ENCODE peak calls at places on chromosomes 6 and 20, in five cellular contexts. Y, X, Z, E and W are unnamed samples.
A peak's percentile ranks its signal among the peaks of the same experiment; 100 is the strongest.

GRCh38 chr6:54112171-54112650 is 968 bp downstream of the MLIP start:
- DNase-seq in Z (no peak), E (no peak), Y (peak; percentile 91), X (no peak), W (no peak)

GRCh38 chr6:40244684-40245083 is 310.4 kb upstream of the MOCS1 start:
- DNase-seq in Y (no peak), X (no peak), E (no peak), Z (no peak), W (no peak)

GRCh38 chr6:69303382-69303781 is 493.4 kb downstream of the LMBRD1 start:
- DNase-seq in Z (no peak), Y (no peak), E (no peak), X (no peak), W (no peak)

GRCh38 chr6:113461153-113461897 is 395.8 kb upstream of the MARCKS start:
- DNase-seq in Y (peak; percentile 19), Z (no peak), X (no peak), E (no peak), W (no peak)

GRCh38 chr6:95159557-95159956 is 417.8 kb upstream of the MANEA start:
- DNase-seq in Z (no peak), X (no peak), E (no peak), Y (no peak), W (no peak)

GRCh38 chr6:81772741-81773140 is 20.3 kb upstream of the TENT5A start:
- DNase-seq in Z (no peak), X (peak; percentile 31), E (no peak), Y (no peak), W (no peak)

GRCh38 chr6:122789078-122789861 is at the start of gene SMPDL3A:
- DNase-seq in Z (no peak), E (peak; percentile 81), X (peak; percentile 96), Y (peak; percentile 77), W (no peak)

GRCh38 chr6:5677219-5678000 is 329.3 kb downstream of the NRN1 start:
- DNase-seq in X (no peak), Y (no peak), E (no peak), Z (no peak), W (no peak)

GRCh38 chr6:21022343-21023107 is 488.3 kb downstream of the CDKAL1 start:
- DNase-seq in Y (peak; percentile 92), E (peak; percentile 23), Z (no peak), X (peak; percentile 78), W (no peak)

GRCh38 chr6:154522576-154522975 is 12.1 kb upstream of the CNKSR3 start:
- DNase-seq in X (no peak), Y (no peak), Z (no peak), E (no peak), W (no peak)

GRCh38 chr6:27161946-27162603 is 85.4 kb upstream of the PRSS16 start:
- DNase-seq in Y (peak; percentile 68), Z (no peak), X (peak; percentile 74), E (no peak), W (no peak)

GRCh38 chr20:43767686-43768474 is 41.1 kb upstream of the GTSF1L start:
- DNase-seq in X (peak; percentile 33), E (no peak), Y (no peak), Z (no peak), W (no peak)

GRCh38 chr20:47464380-47465101 is 37.1 kb upstream of the NCOA3 start:
- DNase-seq in Z (no peak), Y (peak; percentile 94), X (peak; percentile 99), E (no peak), W (no peak)

GRCh38 chr6:168314948-168315347 is 4.6 kb downstream of the DACT2 start:
- DNase-seq in Z (no peak), E (no peak), Y (no peak), X (no peak), W (no peak)

GRCh38 chr6:170066679-170067078 is 224.2 kb downstream of the DLL1 start:
- DNase-seq in E (no peak), Y (no peak), X (no peak), Z (no peak), W (no peak)

GRCh38 chr20:38307371-38308046 is 3.6 kb downstream of the BPI start:
- DNase-seq in X (peak; percentile 63), Y (no peak), Z (no peak), E (no peak), W (no peak)

GRCh38 chr20:50646483-50646996 is 44.8 kb downstream of the RIPOR3 start:
- DNase-seq in Z (no peak), X (peak; percentile 88), E (no peak), Y (no peak), W (no peak)

GRCh38 chr6:9523462-9523861 is 891.4 kb downstream of the TFAP2A start:
- DNase-seq in Z (no peak), X (peak; percentile 89), Y (peak; percentile 64), E (no peak), W (no peak)

GRCh38 chr20:33477386-33478234 is 12.3 kb upstream of the CBFA2T2 start:
- DNase-seq in Z (no peak), X (no peak), Y (no peak), E (no peak), W (no peak)

GRCh38 chr20:51346686-51347485 is 195.6 kb downstream of the NFATC2 start:
- DNase-seq in Y (no peak), Z (no peak), X (peak; percentile 59), E (no peak), W (no peak)

GRCh38 chr6:3725145-3726015 is 26.1 kb downstream of the PXDC1 start:
- DNase-seq in E (no peak), X (no peak), Z (no peak), Y (no peak), W (no peak)

GRCh38 chr20:34574861-34575260 is 16.3 kb downstream of the MAP1LC3A start:
- DNase-seq in X (no peak), Y (no peak), E (no peak), Z (no peak), W (no peak)

GRCh38 chr6:107801195-107801594 is 22.9 kb downstream of the SCML4 start:
- DNase-seq in Y (no peak), X (no peak), E (no peak), Z (no peak), W (no peak)

GRCh38 chr20:60820918-60821317 is 431.1 kb upstream of the CDH4 start:
- DNase-seq in X (no peak), E (no peak), Y (no peak), Z (no peak), W (no peak)

GRCh38 chr6:119310486-119311036 is 39.0 kb downstream of the MAN1A1 start:
- DNase-seq in Z (no peak), Y (peak; percentile 62), E (no peak), X (peak; percentile 29), W (no peak)
- H3K4me1 ChIP-seq in Z (peaks cover 7% of the 10 kb centered on the region), Y (peaks cover 20% of the 10 kb centered on the region), E (peaks cover 10% of the 10 kb centered on the region), X (peaks cover 3% of the 10 kb centered on the region), W (peaks cover 31% of the 10 kb centered on the region)

DNA sequence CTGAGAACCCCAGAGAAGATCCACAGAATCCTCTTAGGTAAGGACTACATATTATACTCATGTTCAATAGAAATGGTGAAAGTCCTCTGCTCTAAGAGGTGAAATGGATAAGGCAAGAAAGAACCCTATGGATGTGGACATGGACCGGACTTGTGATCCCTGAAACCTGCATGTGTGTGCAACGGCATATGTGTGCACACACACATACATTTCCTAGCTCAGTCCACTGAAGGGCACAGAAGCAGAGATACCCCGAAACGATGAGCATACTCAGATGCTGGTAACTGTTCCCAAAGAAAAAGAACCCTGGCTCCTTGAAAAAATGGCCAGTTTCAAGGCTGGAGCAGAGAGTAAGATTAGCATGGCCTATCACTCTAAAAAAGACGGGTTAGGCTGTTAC is 22.6 kb downstream of the SNX5 start:
- DNase-seq in Y (no peak), E (no peak), X (no peak), Z (no peak), W (no peak)
- H3K4me1 ChIP-seq in Y (no peaks in the 10 kb centered on the region), E (no peaks in the 10 kb centered on the region), X (no peaks in the 10 kb centered on the region), Z (no peaks in the 10 kb centered on the region), W (no peaks in the 10 kb centered on the region)

DNA sequence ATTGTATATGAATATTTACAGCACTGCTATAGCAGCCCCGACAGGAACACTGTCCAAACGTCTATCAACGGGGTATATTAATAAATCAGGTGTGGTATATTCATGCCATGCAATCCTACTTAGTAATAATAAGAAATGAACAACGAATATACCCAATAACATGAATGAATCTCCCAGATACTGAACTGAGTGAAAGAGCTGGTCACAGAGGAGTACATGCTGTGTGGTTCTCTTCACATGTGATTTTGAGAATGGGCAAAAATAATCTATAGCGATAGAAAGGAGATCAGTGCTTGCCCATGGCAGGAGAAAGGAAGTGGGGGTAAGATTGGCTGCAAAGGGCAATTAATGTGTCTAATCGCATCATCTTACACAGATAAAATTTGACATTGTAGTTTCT is 3.7 kb upstream of the TAAR6 start:
- DNase-seq in Y (no peak), Z (no peak), E (no peak), X (no peak), W (no peak)
- H3K4me1 ChIP-seq in Y (no peaks in the 10 kb centered on the region), Z (no peaks in the 10 kb centered on the region), E (no peaks in the 10 kb centered on the region), X (no peaks in the 10 kb centered on the region), W (no peaks in the 10 kb centered on the region)

GRCh38 chr20:58843128-58843556 is 7.6 kb downstream of the GNAS-AS1 start:
- DNase-seq in X (no peak), E (no peak), Y (no peak), Z (no peak), W (no peak)
- H3K4me1 ChIP-seq in X (no peaks in the 10 kb centered on the region), E (no peaks in the 10 kb centered on the region), Y (no peaks in the 10 kb centered on the region), Z (peaks cover 3% of the 10 kb centered on the region), W (peaks cover 11% of the 10 kb centered on the region)